ENCODE peak calls at places on chromosomes 11 and 22, in ten cellular contexts. F is heart left ventricle; I is left ventricle myocardium superior; L is MM.1S; Q is RWPE1; H is stimulated activated CD4-positive, alpha-beta T cell treated with anti-CD3 and anti-CD28 coated beads, Interleukin-12 subunit alpha, Interleukin-12 subunit beta, amount 100 ng/mL, for 4 hours; A is activated CD4-positive, alpha-beta T cell treated with anti-CD3 and anti-CD28 coated beads for 24 hours; N is right lobe of liver; U is astrocyte of the spinal cord; B is tibial nerve. R is an unnamed sample.

GRCh38 chr11:9214765-9215164 is 50.4 kb downstream of the DENND5A start:
- DNase-seq in F (no peak), I (no peak), L (no peak), Q (no peak), H (no peak), A (no peak), N (no peak), U (peak), B (no peak), R (no peak)

GRCh38 chr22:24588756-24589481 is 4.0 kb downstream of the LRRC75B start:
- DNase-seq in F (no peak), I (no peak), L (no peak), Q (no peak), H (no peak), A (no peak), N (no peak), U (no peak), B (no peak), R (no peak)

GRCh38 chr11:12539570-12539969 is 134.7 kb upstream of the TEAD1 start:
- DNase-seq in F (no peak), I (no peak), L (no peak), Q (peak), H (no peak), A (no peak), N (no peak), U (peak), B (no peak), R (no peak)

GRCh38 chr11:111019931-111020381 is 225.6 kb upstream of the POU2AF2 start:
- DNase-seq in F (no peak), I (no peak), L (no peak), Q (no peak), H (no peak), A (no peak), N (peak), U (peak), B (no peak), R (no peak)

GRCh38 chr11:78420255-78420764 is 2.7 kb upstream of the GAB2 start:
- DNase-seq in F (peak), I (peak), L (peak), Q (peak), H (peak), A (no peak), N (peak), U (peak), B (peak), R (peak)

GRCh38 chr11:122748968-122749687 is 89.2 kb upstream of the CRTAM start:
- DNase-seq in F (peak), I (no peak), L (peak), Q (no peak), H (peak), A (peak), N (no peak), U (peak), B (peak), R (peak)

GRCh38 chr22:44172370-44173108 is 8.2 kb upstream of the PARVG start:
- DNase-seq in F (peak), I (peak), L (no peak), Q (no peak), H (no peak), A (no peak), N (no peak), U (no peak), B (peak), R (no peak)

GRCh38 chr11:117816151-117816741 is 8.3 kb downstream of the FXYD2 start:
- DNase-seq in F (peak), I (no peak), L (no peak), Q (peak), H (no peak), A (no peak), N (no peak), U (no peak), B (no peak), R (peak)

GRCh38 chr11:70080763-70081162 is 2.6 kb downstream of the ANO1 start:
- DNase-seq in F (no peak), I (no peak), L (no peak), Q (peak), H (no peak), A (no peak), N (no peak), U (no peak), B (no peak), R (no peak)

GRCh38 chr11:58762284-58763119 is 30.8 kb upstream of the GLYAT start:
- DNase-seq in F (no peak), I (no peak), L (no peak), Q (no peak), H (no peak), A (no peak), N (peak), U (no peak), B (no peak), R (no peak)

GRCh38 chr11:45802531-45803317 is 2.2 kb upstream of the SLC35C1 start:
- DNase-seq in F (no peak), I (no peak), L (no peak), Q (no peak), H (no peak), A (no peak), N (peak), U (no peak), B (no peak), R (no peak)

GRCh38 chr11:45097721-45098493 is 48.5 kb upstream of the PRDM11 start:
- DNase-seq in F (peak), I (peak), L (peak), Q (peak), H (peak), A (no peak), N (peak), U (peak), B (peak), R (peak)

GRCh38 chr11:67732045-67732787 is 57.8 kb upstream of the ALDH3B2 start:
- DNase-seq in F (no peak), I (peak), L (no peak), Q (peak), H (peak), A (peak), N (no peak), U (no peak), B (no peak), R (peak)

GRCh38 chr11:75420224-75421034 is 12.6 kb downstream of the KLHL35 start:
- DNase-seq in F (no peak), I (no peak), L (no peak), Q (no peak), H (no peak), A (no peak), N (no peak), U (no peak), B (no peak), R (no peak)

GRCh38 chr11:9757809-9758675 is 94.2 kb downstream of the SWAP70 start:
- DNase-seq in F (peak), I (peak), L (peak), Q (peak), H (peak), A (peak), N (peak), U (peak), B (peak), R (peak)

GRCh38 chr11:92048415-92048814 is 176.2 kb upstream of the FAT3 start:
- DNase-seq in F (no peak), I (no peak), L (no peak), Q (peak), H (no peak), A (no peak), N (no peak), U (no peak), B (no peak), R (no peak)

GRCh38 chr22:41828516-41828915 is 4.4 kb upstream of the SREBF2 start:
- DNase-seq in F (no peak), I (no peak), L (no peak), Q (no peak), H (no peak), A (no peak), N (no peak), U (no peak), B (no peak), R (no peak)

GRCh38 chr22:47561115-47561675 is 798.7 kb downstream of the TBC1D22A start:
- DNase-seq in F (no peak), I (no peak), L (no peak), Q (no peak), H (no peak), A (no peak), N (no peak), U (no peak), B (no peak), R (no peak)

GRCh38 chr11:33480636-33481035 is 220.0 kb downstream of the C11orf91 start:
- DNase-seq in F (no peak), I (no peak), L (no peak), Q (no peak), H (no peak), A (no peak), N (no peak), U (no peak), B (no peak), R (no peak)

R was measured in thyroid gland.